ENCODE peak calls at places on chromosomes 5 and 9, in four cellular contexts. J is activated effector memory CD4-positive, alpha-beta T cell treated with anti-CD3 and anti-CD28 coated beads, Interleukin-2, amount 50 U/mL, for 16 hours; I is NAMALWA; E is NCI-H460. Q is an unnamed sample.

GRCh38 chr5:54601832-54602231 is 84.3 kb downstream of the SNX18 start:
- DNase-seq in J (no peak), I (no peak), E (no peak), Q (no peak)

GRCh38 chr9:127018935-127019334 is 103.5 kb downstream of the ANGPTL2 start:
- DNase-seq in J (no peak), I (no peak), E (no peak), Q (no peak)

GRCh38 chr5:111932207-111932606 is 175.2 kb upstream of the NREP start:
- DNase-seq in J (no peak), I (no peak), E (no peak), Q (no peak)

GRCh38 chr5:150783422-150783928 is 4.9 kb downstream of the SMIM3 start:
- DNase-seq in J (peak; percentile 84), I (peak; percentile 40), E (no peak), Q (no peak)

GRCh38 chr5:177329883-177330282 is 18.2 kb upstream of the MXD3 start:
- DNase-seq in J (no peak), I (no peak), E (no peak), Q (no peak)

GRCh38 chr5:65809817-65810531 is 88.0 kb downstream of the NLN start:
- DNase-seq in J (no peak), I (no peak), E (no peak), Q (no peak)

GRCh38 chr9:122931851-122932199 is 513 bp upstream of the ZBTB26 start:
- DNase-seq in J (no peak), I (no peak), E (no peak), Q (no peak)

GRCh38 chr5:91938441-91938840 is 555.3 kb upstream of the ARRDC3 start:
- DNase-seq in J (no peak), I (no peak), E (no peak), Q (no peak)

GRCh38 chr9:105299190-105299854 is 54.9 kb downstream of the SLC44A1 start:
- DNase-seq in J (no peak), I (no peak), E (peak; percentile 99), Q (no peak)

GRCh38 chr5:39005566-39006232 is 68.5 kb downstream of the RICTOR start:
- DNase-seq in J (no peak), I (peak; percentile 30), E (no peak), Q (no peak)

GRCh38 chr5:73338201-73339126 is 110.1 kb downstream of the FOXD1 start:
- DNase-seq in J (no peak), I (no peak), E (peak; percentile 9), Q (no peak)

Q was measured in keratinocyte.